ENCODE peak calls at places on chromosomes 2 and 18, in ten cellular contexts. E, R, X, U, J, S, D, L, F and P are unnamed samples.

GRCh38 chr2:180352620-180353019 is 345.5 kb upstream of the CWC22 start:
- DNase-seq in E (no peak), R (no peak), X (no peak), U (no peak), J (no peak), S (no peak), D (no peak), L (no peak), F (no peak), P (no peak)

GRCh38 chr2:128375454-128375853 is 56.8 kb upstream of the HS6ST1 start:
- DNase-seq in E (no peak), R (no peak), X (peak), U (no peak), J (no peak), S (no peak), D (no peak), L (no peak), F (peak), P (no peak)

GRCh38 chr2:241443486-241444223 is 64.7 kb downstream of the STK25 start:
- DNase-seq in E (peak), R (no peak), X (peak), U (no peak), J (no peak), S (peak), D (peak), L (peak), F (no peak), P (peak)

GRCh38 chr2:174815524-174815923 is 51.3 kb upstream of the CHRNA1 start:
- DNase-seq in E (no peak), R (no peak), X (no peak), U (no peak), J (no peak), S (no peak), D (no peak), L (no peak), F (no peak), P (no peak)

GRCh38 chr2:240820607-240821428 is 799 bp upstream of the KIF1A start:
- DNase-seq in E (no peak), R (no peak), X (peak), U (peak), J (peak), S (no peak), D (no peak), L (peak), F (no peak), P (no peak)

GRCh38 chr2:122478773-122479172 is 723.3 kb downstream of the TSN start:
- DNase-seq in E (no peak), R (no peak), X (no peak), U (no peak), J (no peak), S (peak), D (no peak), L (no peak), F (no peak), P (no peak)

GRCh38 chr18:44988821-44989587 is 308.3 kb downstream of the SETBP1 start:
- DNase-seq in E (no peak), R (no peak), X (no peak), U (no peak), J (no peak), S (no peak), D (no peak), L (no peak), F (no peak), P (peak)

GRCh38 chr2:60353863-60354262 is 199.6 kb downstream of the BCL11A start:
- DNase-seq in E (no peak), R (no peak), X (no peak), U (no peak), J (no peak), S (no peak), D (peak), L (no peak), F (no peak), P (no peak)

GRCh38 chr18:36469471-36469870 is 172.0 kb downstream of the FHOD3 start:
- DNase-seq in E (no peak), R (no peak), X (no peak), U (no peak), J (no peak), S (no peak), D (no peak), L (peak), F (no peak), P (no peak)

GRCh38 chr2:210072922-210073509 is 70.6 kb downstream of the RPE start:
- DNase-seq in E (no peak), R (no peak), X (peak), U (no peak), J (peak), S (peak), D (no peak), L (no peak), F (peak), P (peak)

DNA sequence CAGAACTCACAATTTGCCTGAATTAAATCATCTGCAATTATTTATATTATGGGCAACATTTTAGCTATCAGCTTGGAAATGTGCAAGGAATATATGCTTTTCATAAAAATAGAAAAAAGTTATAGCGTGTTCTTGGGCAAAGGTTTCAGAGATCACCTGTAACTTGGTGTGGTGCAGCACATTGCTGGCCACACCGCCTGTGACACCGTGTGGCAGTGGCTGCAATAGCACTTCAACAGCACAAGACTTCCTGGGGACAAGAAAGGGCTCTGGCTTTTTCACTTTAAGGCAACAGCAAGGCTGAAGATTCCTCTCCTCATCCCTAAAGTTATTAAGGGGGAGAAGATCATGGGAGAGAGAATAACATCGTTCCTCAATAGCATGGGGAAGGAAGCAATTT is 14.8 kb upstream of the SERPINB3 start:
- DNase-seq in E (no peak), R (no peak), X (no peak), U (no peak), J (no peak), S (no peak), D (no peak), L (no peak), F (no peak), P (no peak)
- TF ChIP-seq CTCF in E (no peak), R (no peak), X (peak), U (no peak), J (no peak), S (no peak), D (no peak), L (peak), F (peak), P (no peak)

DNA sequence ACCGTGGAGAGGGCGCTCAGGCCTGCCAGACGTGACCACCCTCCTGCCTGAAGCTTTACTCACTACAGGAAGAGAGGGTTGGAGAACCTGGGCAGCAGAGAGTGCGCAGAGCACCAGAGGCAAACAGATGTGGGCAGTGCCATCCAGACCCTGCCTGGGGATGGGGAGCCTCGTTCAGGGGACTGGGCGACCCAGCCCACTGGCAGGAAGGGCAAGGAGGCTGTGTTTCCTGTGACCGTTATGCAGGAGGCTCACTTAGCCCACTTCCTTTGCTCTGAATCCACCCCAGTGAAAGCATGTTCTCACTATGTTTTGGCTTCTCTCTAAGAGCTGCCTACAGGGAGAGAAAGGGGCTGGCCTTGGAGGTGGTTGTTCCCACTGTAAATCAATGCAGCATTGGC is 23.1 kb upstream of the ACKR3 start:
- DNase-seq in E (no peak), R (no peak), X (no peak), U (no peak), J (no peak), S (no peak), D (no peak), L (no peak), F (no peak), P (no peak)
- H3K4me3 ChIP-seq in E (no peak), R (no peak), X (no peak), U (no peak), J (no peak), S (no peak), D (no peak), L (no peak), F (no peak), P (no peak)

DNA sequence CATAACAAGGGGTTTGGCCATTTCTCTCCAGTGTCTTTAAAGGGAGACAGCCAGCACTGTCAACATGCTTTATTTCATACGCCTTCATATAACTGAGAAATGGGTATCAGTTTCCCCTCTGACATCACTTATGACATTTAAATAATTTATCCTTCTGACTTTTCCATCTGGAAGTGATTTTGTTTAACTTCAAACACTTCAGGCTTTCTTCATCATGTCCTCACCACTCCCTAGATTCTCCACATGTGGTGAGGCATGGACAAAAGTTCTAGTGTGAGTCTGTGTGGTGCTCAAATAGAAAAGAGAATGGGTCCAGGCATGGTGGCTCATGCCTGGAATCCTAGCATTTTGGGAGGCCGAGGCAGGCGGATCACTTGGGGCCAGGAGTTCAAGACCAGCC is 158.6 kb downstream of the TXNL1 start:
- DNase-seq in E (no peak), R (no peak), X (no peak), U (no peak), J (no peak), S (no peak), D (no peak), L (no peak), F (no peak), P (no peak)
- TF ChIP-seq CTCF in E (no peak), R (no peak), X (no peak), U (no peak), J (no peak), S (no peak), D (no peak), L (no peak), F (no peak), P (no peak)

DNA sequence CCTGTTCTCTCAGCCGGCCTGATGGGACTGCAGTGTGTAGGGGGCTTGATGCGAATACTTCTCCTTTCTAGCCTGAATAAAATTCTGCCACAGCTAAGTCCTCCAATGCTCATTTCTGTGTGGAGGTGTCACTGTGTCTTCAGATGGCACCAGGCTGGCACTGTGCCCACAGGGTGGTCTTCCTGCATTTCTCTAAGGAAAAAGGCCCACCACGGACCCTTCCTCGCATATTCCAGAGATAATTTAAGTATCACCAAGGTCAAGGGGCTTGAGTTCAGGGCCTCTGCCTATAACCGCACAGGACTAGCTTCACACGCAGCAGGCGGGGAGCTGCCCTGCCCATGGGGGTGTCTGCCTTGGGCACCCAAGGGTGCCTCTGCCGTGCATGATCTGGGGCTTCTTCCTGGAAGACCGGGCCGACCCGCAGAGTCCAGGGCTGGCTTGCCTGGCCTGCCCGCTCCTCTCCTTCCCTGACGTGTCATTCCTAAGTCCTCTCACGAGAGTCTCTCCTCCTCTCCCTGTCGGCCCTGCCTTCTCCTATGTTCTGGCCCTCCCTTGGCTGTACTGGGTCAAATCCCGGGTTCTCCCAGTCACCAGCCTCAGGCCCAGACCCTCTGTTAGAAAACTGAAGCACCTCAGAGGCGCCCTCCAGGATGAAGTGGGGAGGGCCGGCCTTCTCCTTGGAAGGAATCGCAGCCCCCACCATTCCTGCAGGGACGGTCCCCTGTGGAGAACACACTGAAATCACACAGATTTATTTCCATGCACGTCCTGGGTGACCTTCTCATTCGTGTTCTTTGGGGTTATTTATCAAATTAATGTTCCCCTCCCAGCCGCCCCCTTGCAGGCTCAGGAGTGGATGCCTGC is 48.9 kb upstream of the PXDN start:
- DNase-seq in E (no peak), R (no peak), X (no peak), U (no peak), J (no peak), S (no peak), D (no peak), L (no peak), F (no peak), P (no peak)
- H3K4me3 ChIP-seq in E (no peak), R (no peak), X (no peak), U (no peak), J (no peak), S (no peak), D (no peak), L (no peak), F (no peak), P (no peak)

GRCh38 chr2:149033716-149034115 is 4.8 kb upstream of the LYPD6B start:
- DNase-seq in E (peak), R (no peak), X (no peak), U (no peak), J (no peak), S (no peak), D (no peak), L (no peak), F (peak), P (no peak)
- TF ChIP-seq CTCF in E (no peak), R (no peak), X (no peak), U (no peak), J (no peak), S (no peak), D (no peak), L (no peak), F (no peak), P (no peak)

DNA sequence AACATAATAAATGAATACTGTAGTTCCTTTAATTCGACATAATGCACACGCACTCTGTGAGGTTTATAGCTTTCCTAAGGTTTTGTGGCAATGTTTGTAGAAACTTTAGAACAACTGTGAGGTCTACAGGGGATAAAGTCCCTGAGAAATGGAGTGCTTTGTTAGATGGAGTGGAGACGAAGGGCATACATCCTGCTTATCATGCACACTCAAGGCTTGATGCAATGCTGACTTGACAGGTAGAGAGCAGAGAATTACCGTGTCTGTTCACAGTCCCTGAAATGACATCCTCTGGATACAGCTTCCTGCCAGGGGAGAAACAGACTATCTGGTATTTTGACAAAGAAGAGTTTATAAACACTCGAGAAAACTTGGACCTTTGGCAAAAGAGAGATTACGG is 766.8 kb upstream of the ZEB2 start:
- DNase-seq in E (no peak), R (no peak), X (no peak), U (no peak), J (no peak), S (no peak), D (no peak), L (no peak), F (no peak), P (no peak)
- H3K4me3 ChIP-seq in E (no peak), R (no peak), X (no peak), U (no peak), J (no peak), S (no peak), D (no peak), L (peak), F (no peak), P (no peak)

DNA sequence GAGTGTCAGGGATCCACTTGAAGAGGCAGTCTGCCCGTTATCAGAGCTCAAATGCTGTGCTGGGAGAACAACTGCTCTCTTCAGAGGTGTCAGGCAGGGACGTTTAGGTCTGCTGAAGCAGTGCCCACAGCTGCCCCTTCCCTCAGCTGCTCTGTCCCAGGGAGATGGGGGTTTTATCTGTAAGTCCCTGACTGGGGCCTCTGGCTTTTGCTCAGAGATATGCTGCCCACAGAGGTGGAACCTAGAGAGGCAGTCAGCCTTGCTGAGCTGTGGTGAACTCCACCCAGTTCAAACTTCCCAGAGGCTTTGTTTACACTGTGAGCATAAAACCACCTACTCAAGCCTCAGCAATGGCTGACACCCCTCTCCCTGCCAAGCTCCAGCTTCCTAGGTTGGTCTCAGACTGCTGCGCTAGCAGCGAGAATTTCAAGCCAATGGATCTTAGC is 38.1 kb downstream of the PLEK start:
- DNase-seq in E (no peak), R (no peak), X (no peak), U (no peak), J (no peak), S (no peak), D (no peak), L (no peak), F (no peak), P (no peak)
- TF ChIP-seq CTCF in E (no peak), R (no peak), X (no peak), U (no peak), J (no peak), S (no peak), D (no peak), L (no peak), F (no peak), P (no peak)

GRCh38 chr2:55810621-55811020 is 113.0 kb downstream of the EFEMP1 start:
- DNase-seq in E (no peak), R (no peak), X (no peak), U (no peak), J (no peak), S (peak), D (no peak), L (no peak), F (no peak), P (peak)
- H3K4me3 ChIP-seq in E (no peak), R (no peak), X (no peak), U (no peak), J (no peak), S (no peak), D (no peak), L (no peak), F (no peak), P (no peak)

GRCh38 chr2:233674995-233675394 is 3.3 kb downstream of the UGT1A9 start:
- DNase-seq in E (no peak), R (no peak), X (no peak), U (no peak), J (no peak), S (no peak), D (no peak), L (no peak), F (no peak), P (no peak)
- TF ChIP-seq CTCF in E (no peak), R (no peak), X (no peak), U (no peak), J (no peak), S (no peak), D (no peak), L (no peak), F (no peak), P (peak)